ENCODE peak calls at places on chromosome 3, in five cellular contexts. J is cardiac muscle cell, E is ovary, B is GM06990, N is mesenchymal stem cell. P is an unnamed sample.

GRCh38 chr3:11530153-11530721 is 113.5 kb downstream of the VGLL4 start:
- DNase-seq in J (peak; percentile 54), E (peak; percentile 76), B (no peak), N (peak; percentile 91), P (no peak)

GRCh38 chr3:85821130-85821756 is 862.5 kb downstream of the CADM2 start:
- DNase-seq in J (peak; percentile 62), E (no peak), B (no peak), N (no peak), P (no peak)

GRCh38 chr3:129119365-129120100 is 2.1 kb downstream of the RAB43 start:
- DNase-seq in J (peak; percentile 7), E (no peak), B (no peak), N (peak; percentile 11), P (no peak)

GRCh38 chr3:98779936-98780335 is 16.8 kb downstream of the ST3GAL6 start:
- DNase-seq in J (no peak), E (no peak), B (no peak), N (peak; percentile 82), P (no peak)

GRCh38 chr3:150319900-150320299 is 88.2 kb upstream of the TSC22D2 start:
- DNase-seq in J (no peak), E (no peak), B (peak; percentile 5), N (peak; percentile 88), P (no peak)

GRCh38 chr3:9762871-9763270 is 6.9 kb downstream of the CAMK1 start:
- DNase-seq in J (no peak), E (no peak), B (no peak), N (no peak), P (no peak)

GRCh38 chr3:156024904-156025303 is 95.5 kb upstream of the KCNAB1 start:
- DNase-seq in J (peak; percentile 41), E (no peak), B (no peak), N (peak; percentile 8), P (no peak)

GRCh38 chr3:165642761-165643432 is 194.3 kb downstream of the BCHE start:
- DNase-seq in J (no peak), E (no peak), B (no peak), N (peak; percentile 97), P (peak; percentile 75)

GRCh38 chr3:172142074-172143059 is 103.0 kb downstream of the FNDC3B start:
- DNase-seq in J (no peak), E (no peak), B (peak; percentile 63), N (peak; percentile 97), P (no peak)

GRCh38 chr3:95172144-95172543 is 1109.3 kb downstream of the NSUN3 start:
- DNase-seq in J (no peak), E (no peak), B (no peak), N (no peak), P (no peak)

GRCh38 chr3:28646435-28646834 is 297.8 kb upstream of the AZI2 start:
- DNase-seq in J (no peak), E (no peak), B (no peak), N (no peak), P (no peak)

GRCh38 chr3:58824285-58824684 is 157.7 kb upstream of the FAM3D start:
- DNase-seq in J (peak; percentile 80), E (no peak), B (no peak), N (peak; percentile 36), P (no peak)

GRCh38 chr3:129793947-129794318 is 99.6 kb downstream of the TMCC1 start:
- DNase-seq in J (peak; percentile 41), E (no peak), B (no peak), N (peak; percentile 13), P (no peak)

GRCh38 chr3:65833761-65834505 is 204.8 kb downstream of the MAGI1 start:
- DNase-seq in J (no peak), E (no peak), B (peak; percentile 39), N (peak; percentile 60), P (no peak)

GRCh38 chr3:193813506-193813850 is 220.5 kb downstream of the OPA1 start:
- DNase-seq in J (no peak), E (no peak), B (no peak), N (no peak), P (no peak)

GRCh38 chr3:193816656-193817311 is 223.8 kb downstream of the OPA1 start:
- DNase-seq in J (peak; percentile 54), E (peak; percentile 86), B (no peak), N (peak; percentile 64), P (peak; percentile 87)

GRCh38 chr3:193816028-193816395 is 223.0 kb downstream of the OPA1 start:
- DNase-seq in J (no peak), E (no peak), B (no peak), N (no peak), P (no peak)

GRCh38 chr3:193814166-193814565 is 221.2 kb downstream of the OPA1 start:
- DNase-seq in J (no peak), E (no peak), B (no peak), N (no peak), P (no peak)

DNA sequence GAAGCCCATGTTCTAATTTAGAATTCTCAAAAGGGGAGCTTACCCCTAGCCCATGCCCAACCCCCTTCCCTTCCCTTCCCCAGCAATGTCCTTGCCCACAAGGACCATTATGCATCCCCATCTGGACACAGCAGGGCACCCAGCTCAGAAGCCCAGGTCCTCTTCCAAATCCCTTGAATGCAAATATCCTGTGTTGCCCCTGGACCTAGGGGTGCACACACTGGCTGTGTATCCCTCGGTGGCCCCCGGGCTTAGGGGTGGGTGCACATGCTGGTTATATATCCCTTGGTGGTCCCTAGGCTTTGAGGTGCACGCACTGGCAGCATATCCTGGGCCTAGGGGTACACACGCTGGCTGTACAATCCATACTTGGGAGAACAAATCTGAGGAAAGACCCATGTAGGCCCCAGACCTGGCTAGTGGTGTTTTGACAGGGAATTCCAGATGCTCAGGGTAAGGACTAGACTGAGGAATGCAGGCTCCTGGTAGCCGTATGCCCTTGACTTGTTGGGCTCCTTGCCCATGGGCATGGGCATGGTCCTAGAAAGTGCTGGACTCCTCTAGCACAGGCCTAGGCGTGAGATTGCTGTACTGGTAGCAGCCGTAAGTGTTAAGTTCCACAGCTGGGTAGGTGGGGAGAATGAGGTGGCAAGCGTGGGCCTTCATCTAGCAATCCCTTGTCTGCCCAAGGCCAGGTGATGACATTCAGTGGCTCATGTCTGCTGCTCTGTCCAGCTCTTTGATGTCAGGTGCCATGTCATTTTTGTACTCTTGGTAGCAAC is 222.4 kb downstream of the OPA1 start:
- DNase-seq in J (no peak), E (no peak), B (no peak), N (no peak), P (no peak)
- H3K27me3 ChIP-seq in J (no peaks in the 10 kb centered on the region), E (no peaks in the 10 kb centered on the region), B (no peaks in the 10 kb centered on the region), N (peaks cover 53% of the 10 kb centered on the region), P (no peaks in the 10 kb centered on the region)

GRCh38 chr3:101270158-101270557 is 50.2 kb downstream of the IMPG2 start:
- DNase-seq in J (no peak), E (no peak), B (no peak), N (no peak), P (no peak)
- H3K27me3 ChIP-seq in J (peaks cover 3% of the 10 kb centered on the region), E (no peaks in the 10 kb centered on the region), B (no peaks in the 10 kb centered on the region), N (no peaks in the 10 kb centered on the region), P (no peaks in the 10 kb centered on the region)

DNA sequence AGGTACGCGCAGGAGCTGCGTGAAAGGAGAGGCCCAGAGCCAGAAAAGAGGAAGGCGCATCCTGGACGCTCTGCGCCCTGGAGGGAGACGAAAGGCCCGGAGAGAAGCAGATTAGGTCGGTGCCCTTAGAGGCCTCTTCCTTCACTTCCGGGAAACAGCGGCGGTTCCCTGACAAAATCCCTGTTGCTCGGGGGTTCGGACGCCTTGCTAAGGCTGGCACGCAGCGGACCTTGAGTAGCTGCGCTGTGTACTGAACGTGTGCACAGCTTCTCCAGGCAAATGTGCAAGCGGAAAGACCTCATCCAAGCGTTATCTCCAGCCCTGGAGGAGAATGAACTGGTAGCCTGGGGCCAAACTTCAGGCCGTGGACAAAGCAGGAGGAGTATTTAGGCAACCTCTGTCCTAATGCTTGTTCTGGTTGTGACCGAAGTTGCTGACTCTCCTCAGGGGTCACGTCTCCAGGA is 3.0 kb upstream of the SOX14 start:
- DNase-seq in J (no peak), E (no peak), B (no peak), N (no peak), P (no peak)
- H3K27me3 ChIP-seq in J (peaks cover 91% of the 10 kb centered on the region), E (no peaks in the 10 kb centered on the region), B (peaks cover 2% of the 10 kb centered on the region), N (peaks cover 73% of the 10 kb centered on the region), P (peaks cover 29% of the 10 kb centered on the region)

GRCh38 chr3:44055951-44056350 is 185.7 kb upstream of the TOPAZ1 start:
- DNase-seq in J (no peak), E (no peak), B (no peak), N (peak; percentile 11), P (no peak)
- H3K27me3 ChIP-seq in J (peaks cover 79% of the 10 kb centered on the region), E (no peaks in the 10 kb centered on the region), B (no peaks in the 10 kb centered on the region), N (no peaks in the 10 kb centered on the region), P (no peaks in the 10 kb centered on the region)

GRCh38 chr3:23913182-23913581 is 3.6 kb downstream of the NKIRAS1 start:
- DNase-seq in J (no peak), E (no peak), B (no peak), N (no peak), P (no peak)

GRCh38 chr3:23913873-23914743 is 2.7 kb downstream of the NKIRAS1 start:
- DNase-seq in J (no peak), E (no peak), B (no peak), N (no peak), P (no peak)

GRCh38 chr3:23915537-23916108 is 1.2 kb downstream of the NKIRAS1 start:
- DNase-seq in J (peak; percentile 16), E (no peak), B (no peak), N (peak; percentile 63), P (no peak)

GRCh38 chr3:23916886-23917815 is at the start of the genes NKIRAS1 and RPL15:
- DNase-seq in J (peak; percentile 98), E (peak; percentile 97), B (peak; percentile 97), N (peak; percentile 97), P (peak; percentile 98)

GRCh38 chr3:23916152-23916885 is 471 bp downstream of the NKIRAS1 start:
- DNase-seq in J (no peak), E (no peak), B (no peak), N (no peak), P (no peak)
- H3K27me3 ChIP-seq in J (no peaks in the 10 kb centered on the region), E (no peaks in the 10 kb centered on the region), B (no peaks in the 10 kb centered on the region), N (no peaks in the 10 kb centered on the region), P (no peaks in the 10 kb centered on the region)

DNA sequence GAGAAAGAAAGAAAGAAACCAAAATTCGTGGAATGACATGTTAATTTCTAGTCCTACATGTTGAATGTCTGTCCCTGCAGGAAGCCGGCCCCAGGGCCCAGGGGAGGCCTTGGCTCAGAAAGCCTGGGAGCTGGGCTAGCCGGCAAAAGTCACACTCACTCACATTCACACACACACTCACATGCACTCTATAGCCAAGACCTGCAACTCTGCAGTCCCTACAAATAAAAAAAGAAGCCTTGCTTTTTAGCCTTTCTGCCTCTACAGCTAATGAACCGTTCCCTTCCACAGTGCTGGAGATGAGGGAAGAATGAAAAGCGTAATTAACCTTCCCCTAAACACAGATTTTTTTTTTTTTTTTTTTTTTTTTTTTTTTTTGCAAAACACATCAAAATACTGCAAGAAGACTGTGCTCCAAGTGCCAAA is 4.4 kb downstream of the MECOM start:
- DNase-seq in J (no peak), E (no peak), B (no peak), N (no peak), P (no peak)
- H3K27me3 ChIP-seq in J (peaks cover 49% of the 10 kb centered on the region), E (no peaks in the 10 kb centered on the region), B (peaks cover 7% of the 10 kb centered on the region), N (peaks cover 89% of the 10 kb centered on the region), P (peaks cover 44% of the 10 kb centered on the region)